ENCODE peak calls at places on chromosomes 13 and 19, in ten cellular contexts. G is adrenal gland; J is PC-3; E is PC-9; F is cardiac muscle cell; U is left ventricle myocardium inferior; O is CD4-positive, alpha-beta T cell; D is endothelial cell; Q is body of pancreas; A is pancreas. X is an unnamed sample.

GRCh38 chr13:25180450-25180794 is 8.3 kb upstream of the AMER2 start:
- DNase-seq in D (no peak), G (no peak), O (no peak), E (no peak), U (no peak), Q (no peak), A (no peak), J (no peak), F (no peak), X (no peak)

GRCh38 chr19:2254052-2254872 is 2.0 kb downstream of the JSRP1 start:
- DNase-seq in J (no peak), Q (no peak), D (peak; percentile 82), O (no peak), E (no peak), F (peak; percentile 59), G (no peak), U (no peak), A (no peak), X (no peak)

GRCh38 chr13:77016888-77017623 is 9.9 kb downstream of the FBXL3 start:
- DNase-seq in D (no peak), G (no peak), O (no peak), U (no peak), E (no peak), F (no peak), J (no peak), A (no peak), Q (no peak), X (no peak)

GRCh38 chr19:19538077-19538764 is at the start of gene CILP2:
- DNase-seq in O (no peak), D (peak; percentile 57), G (no peak), A (no peak), J (peak; percentile 28), Q (no peak), E (peak; percentile 56), U (peak; percentile 49), F (peak; percentile 32), X (no peak)

GRCh38 chr19:56159616-56160271 is 16.1 kb upstream of the GALP start:
- DNase-seq in E (no peak), D (no peak), U (no peak), J (no peak), O (no peak), G (no peak), F (no peak), A (no peak), Q (no peak), X (no peak)

GRCh38 chr19:29639086-29639485 is 26.2 kb upstream of the PLEKHF1 start:
- DNase-seq in A (no peak), U (no peak), Q (no peak), J (no peak), E (no peak), D (no peak), G (no peak), O (no peak), F (no peak), X (no peak)

GRCh38 chr19:19539738-19540703 is 2.0 kb downstream of the CILP2 start:
- DNase-seq in G (no peak), O (peak; percentile 45), J (peak; percentile 50), A (peak; percentile 33), F (peak; percentile 79), Q (peak; percentile 64), E (peak; percentile 49), D (no peak), U (peak; percentile 65), X (peak; percentile 82)

GRCh38 chr19:14871619-14872230 is 14.2 kb downstream of the OR7A17 start:
- DNase-seq in A (no peak), U (no peak), J (peak; percentile 68), D (no peak), Q (no peak), E (peak; percentile 0), G (no peak), F (peak; percentile 39), O (no peak), X (no peak)

GRCh38 chr19:32201661-32202060 is 143.7 kb upstream of the ZNF507 start:
- DNase-seq in A (no peak), G (no peak), Q (no peak), D (no peak), E (no peak), F (peak; percentile 11), U (no peak), J (no peak), O (no peak), X (no peak)

GRCh38 chr13:41568143-41568989 is 111.0 kb downstream of the RGCC start:
- DNase-seq in D (no peak), F (no peak), A (no peak), G (no peak), O (no peak), J (no peak), U (no peak), E (no peak), Q (no peak), X (no peak)

GRCh38 chr19:4007836-4008539 is 452 bp downstream of the PIAS4 start:
- DNase-seq in G (no peak), A (no peak), F (peak; percentile 19), E (no peak), J (no peak), U (no peak), D (no peak), O (no peak), Q (no peak), X (peak; percentile 43)

GRCh38 chr13:44437356-44438233 is 64.0 kb downstream of the SERP2 start:
- DNase-seq in O (no peak), G (no peak), E (no peak), J (peak; percentile 75), F (peak; percentile 57), A (no peak), Q (no peak), D (no peak), U (no peak), X (no peak)

DNA sequence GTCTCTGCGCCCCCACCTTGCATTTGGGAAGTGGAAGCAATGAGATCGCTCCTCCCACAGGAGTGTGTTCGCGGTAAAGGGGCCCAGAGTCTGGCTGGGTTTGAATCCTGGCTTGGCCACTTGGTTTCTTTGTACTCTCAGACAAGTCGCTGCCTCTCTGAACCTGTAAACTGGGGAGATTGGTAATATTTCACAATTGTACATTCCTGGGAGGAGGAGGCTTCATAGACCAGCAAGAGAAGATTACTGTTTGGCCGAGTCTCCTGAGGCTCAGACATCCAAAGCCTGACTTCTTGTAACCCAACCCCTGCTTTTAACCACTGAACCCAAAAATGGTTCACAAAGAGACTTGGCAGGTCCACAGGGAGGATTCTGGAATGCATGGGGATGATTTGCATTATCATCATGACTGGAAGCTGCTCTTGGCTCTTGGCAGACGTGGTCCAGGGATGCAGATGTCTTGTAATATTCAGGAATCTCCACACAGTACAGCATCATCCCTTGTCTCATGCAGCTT is 13.6 kb upstream of the STRN4 start:
- DNase-seq in J (no peak), E (no peak), D (no peak), F (peak; percentile 94), Q (peak; percentile 54), U (no peak), O (no peak), G (peak; percentile 40), A (no peak), X (no peak)
- TF ChIP-seq CTCF in J (no peak), E (no peak), D (no peak), F (no peak), Q (no peak), U (no peak), O (no peak), G (no peak), A (no peak), X (no peak)

GRCh38 chr13:101473458-101473857 is 21.0 kb downstream of the ITGBL1 start:
- DNase-seq in U (peak; percentile 32), O (no peak), G (peak; percentile 40), A (no peak), F (peak; percentile 67), J (peak; percentile 64), D (no peak), Q (no peak), E (no peak), X (no peak)

GRCh38 chr13:101475536-101475935 is 23.1 kb downstream of the ITGBL1 start:
- DNase-seq in E (no peak), J (no peak), A (no peak), O (no peak), F (no peak), G (no peak), D (no peak), Q (no peak), U (no peak), X (no peak)

DNA sequence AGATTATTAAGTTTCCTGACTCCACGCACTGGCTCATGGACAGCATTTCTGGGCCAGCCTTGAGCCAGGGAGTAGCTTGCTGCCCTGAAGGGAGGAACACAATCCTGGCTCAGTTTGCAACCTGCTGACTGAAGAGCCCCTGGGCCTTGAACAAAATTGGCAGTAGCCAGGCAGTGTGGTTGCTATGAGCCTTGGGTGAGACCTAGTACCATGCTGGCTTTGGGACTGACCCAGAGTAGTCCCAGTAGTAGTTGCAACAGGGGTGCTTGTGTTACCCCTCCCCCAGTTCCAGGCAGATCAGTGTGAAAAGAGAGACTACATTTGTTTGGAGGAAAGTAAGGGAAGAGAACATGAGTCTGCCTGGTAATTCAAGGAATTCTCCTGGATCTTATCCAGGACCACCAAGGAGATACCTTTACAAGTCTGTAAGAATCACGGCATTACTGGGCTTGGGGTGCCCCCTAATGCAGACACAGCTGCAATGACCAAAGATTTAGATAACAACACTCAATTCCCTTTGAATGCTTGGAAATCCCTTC is 22.0 kb downstream of the ITGBL1 start:
- DNase-seq in D (peak; percentile 44), F (peak; percentile 93), A (no peak), U (no peak), Q (peak; percentile 18), J (peak; percentile 37), O (no peak), G (peak; percentile 18), E (no peak), X (no peak)
- TF ChIP-seq CTCF in D (no peak), F (peak; percentile 67), A (no peak), U (peak; percentile 19), Q (peak; percentile 40), J (peak; percentile 46), O (no peak), G (no peak), E (peak; percentile 17), X (no peak)

DNA sequence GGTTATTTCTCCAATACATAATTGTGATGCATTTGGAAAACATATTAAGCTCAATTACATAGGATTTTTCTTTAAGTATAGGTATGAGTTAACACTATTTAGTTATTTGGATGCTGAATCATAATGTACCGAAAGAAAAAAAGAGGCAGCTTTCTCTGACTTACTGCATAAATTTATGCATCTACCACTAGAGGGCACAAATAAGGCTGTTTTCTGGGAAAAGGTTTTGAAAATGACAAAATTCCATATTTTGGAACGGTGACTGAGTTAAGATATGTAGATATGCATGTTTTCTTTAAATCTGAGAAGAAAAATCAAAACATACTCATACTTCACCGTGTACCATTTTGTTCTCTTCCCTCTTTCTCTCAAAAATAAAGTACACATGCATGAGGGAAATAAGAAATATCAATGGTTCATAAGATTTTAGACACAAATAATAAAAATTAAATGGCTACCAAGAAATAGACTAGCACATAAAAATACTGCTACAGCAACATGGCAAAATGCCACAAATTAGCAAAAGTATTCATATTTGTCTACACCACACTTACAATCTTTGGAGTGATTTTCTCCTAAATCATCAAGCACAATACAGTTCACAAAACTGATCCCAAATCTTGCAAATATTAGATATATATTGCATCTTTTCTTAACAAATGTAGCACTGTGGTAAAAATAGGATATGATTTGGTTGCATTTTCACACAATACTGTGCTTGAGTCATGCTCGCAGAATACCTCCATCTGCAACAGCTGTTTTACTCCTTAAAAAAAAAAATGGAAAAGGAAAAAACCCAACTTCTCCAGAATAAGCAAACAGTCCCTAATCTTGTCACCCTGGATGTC is 260.0 kb downstream of the FGF14 start:
- DNase-seq in Q (no peak), E (no peak), A (no peak), G (no peak), O (no peak), J (peak; percentile 39), F (peak; percentile 36), D (no peak), U (no peak), X (no peak)
- TF ChIP-seq CTCF in Q (peak; percentile 57), E (peak; percentile 94), A (peak; percentile 24), G (peak; percentile 45), O (peak; percentile 51), J (peak; percentile 72), F (peak; percentile 69), D (peak; percentile 92), U (peak; percentile 71), X (no peak)

GRCh38 chr19:5086725-5087439 is 118.0 kb downstream of the KDM4B start:
- DNase-seq in D (no peak), O (no peak), J (peak; percentile 29), Q (no peak), E (no peak), F (no peak), U (no peak), G (no peak), A (no peak), X (no peak)
- TF ChIP-seq CTCF in D (no peak), O (no peak), J (peak; percentile 33), Q (no peak), E (no peak), F (no peak), U (no peak), G (no peak), A (no peak), X (no peak)

X was measured in Peyer's patch.